ENCODE peak calls at places on chromosomes 6 and 20, in six cellular contexts. J, R, C, E, X and G are unnamed samples.

GRCh38 chr6:34934516-34934915 is 45.5 kb downstream of the ANKS1A start:
- DNase-seq in J (peak; percentile 90), R (no peak), C (no peak), E (peak; percentile 2), X (no peak), G (no peak)

GRCh38 chr6:148422085-148422484 is 79.4 kb downstream of the SASH1 start:
- DNase-seq in J (no peak), R (no peak), C (peak; percentile 60), E (peak; percentile 21), X (no peak), G (no peak)

GRCh38 chr6:53179961-53180651 is 31.5 kb upstream of the GCM1 start:
- DNase-seq in J (no peak), R (no peak), C (no peak), E (no peak), X (no peak), G (no peak)

GRCh38 chr20:64107736-64108457 is 532 bp upstream of the NPBWR2 start:
- DNase-seq in J (peak; percentile 34), R (no peak), C (no peak), E (no peak), X (peak; percentile 9), G (no peak)

GRCh38 chr20:38676576-38676975 is 47.7 kb upstream of the SLC32A1 start:
- DNase-seq in J (no peak), R (no peak), C (no peak), E (no peak), X (no peak), G (no peak)

GRCh38 chr6:137709424-137710281 is 157.4 kb upstream of the TNFAIP3 start:
- DNase-seq in J (no peak), R (no peak), C (peak; percentile 45), E (no peak), X (no peak), G (no peak)

GRCh38 chr6:1850581-1851157 is 241.0 kb downstream of the FOXC1 start:
- DNase-seq in J (no peak), R (no peak), C (no peak), E (no peak), X (no peak), G (no peak)

GRCh38 chr20:64219202-64219601 is 36.3 kb upstream of the PCMTD2 start:
- DNase-seq in J (no peak), R (no peak), C (no peak), E (no peak), X (no peak), G (no peak)

GRCh38 chr6:14922306-14922705 is 323.6 kb upstream of the JARID2 start:
- DNase-seq in J (no peak), R (no peak), C (no peak), E (peak; percentile 25), X (peak; percentile 42), G (no peak)